ENCODE peak calls at places on chromosome 14, in seven cellular contexts. D is pancreas; E is effector memory CD4-positive, alpha-beta T cell; P is left lung; C is fibroblast of lung; O is heart right ventricle; G is heart left ventricle. F is an unnamed sample.

GRCh38 chr14:102768223-102769048 is 8.8 kb upstream of the TRAF3 start:
- DNase-seq in D (no peak), E (no peak), P (no peak), C (no peak), O (no peak), G (no peak), F (no peak)

GRCh38 chr14:50928002-50928635 is 16.2 kb downstream of the PYGL start:
- DNase-seq in D (no peak), E (no peak), P (no peak), C (peak), O (peak), G (peak), F (peak)

GRCh38 chr14:77498984-77499527 is 440 bp upstream of the ISM2 start:
- DNase-seq in D (no peak), E (no peak), P (peak), C (no peak), O (no peak), G (no peak), F (no peak)

GRCh38 chr14:97280526-97280925 is 483.3 kb downstream of the VRK1 start:
- DNase-seq in D (no peak), E (no peak), P (no peak), C (peak), O (no peak), G (no peak), F (no peak)

GRCh38 chr14:89399594-89400068 is 17.4 kb downstream of the FOXN3 start:
- DNase-seq in D (peak), E (no peak), P (no peak), C (peak), O (peak), G (no peak), F (no peak)

GRCh38 chr14:98077176-98077575 is 1194.8 kb downstream of the BCL11B start:
- DNase-seq in D (no peak), E (no peak), P (no peak), C (no peak), O (no peak), G (no peak), F (no peak)

GRCh38 chr14:94028450-94028826 is 2.3 kb downstream of the OTUB2 start:
- DNase-seq in D (no peak), E (no peak), P (no peak), C (peak), O (no peak), G (no peak), F (no peak)

GRCh38 chr14:50362791-50363733 is 33.6 kb downstream of the CDKL1 start:
- DNase-seq in D (no peak), E (no peak), P (no peak), C (no peak), O (no peak), G (no peak), F (no peak)

GRCh38 chr14:91146661-91147060 is 32.8 kb downstream of the DGLUCY start:
- DNase-seq in D (no peak), E (no peak), P (no peak), C (no peak), O (no peak), G (no peak), F (no peak)

GRCh38 chr14:91145396-91146160 is 31.7 kb downstream of the DGLUCY start:
- DNase-seq in D (no peak), E (no peak), P (no peak), C (no peak), O (no peak), G (no peak), F (no peak)

GRCh38 chr14:91142214-91142668 is 28.4 kb downstream of the DGLUCY start:
- DNase-seq in D (no peak), E (no peak), P (no peak), C (no peak), O (no peak), G (no peak), F (no peak)

GRCh38 chr14:91144425-91145145 is 30.7 kb downstream of the DGLUCY start:
- DNase-seq in D (no peak), E (no peak), P (no peak), C (peak), O (no peak), G (no peak), F (no peak)

GRCh38 chr14:91143862-91144261 is 30.0 kb downstream of the DGLUCY start:
- DNase-seq in D (peak), E (no peak), P (no peak), C (no peak), O (peak), G (no peak), F (no peak)
- H3K27ac ChIP-seq in D (peak), E (no peak), P (peak), C (no peak), O (peak), G (peak), F (no peak)

GRCh38 chr14:67526181-67526580 is 6.9 kb upstream of the PLEKHH1 start:
- DNase-seq in D (no peak), E (no peak), P (no peak), C (no peak), O (no peak), G (no peak), F (no peak)
- H3K27ac ChIP-seq in D (no peak), E (no peak), P (no peak), C (no peak), O (no peak), G (no peak), F (peak)

GRCh38 chr14:70259420-70259819 is 70.7 kb upstream of the SLC8A3 start:
- DNase-seq in D (no peak), E (no peak), P (no peak), C (no peak), O (no peak), G (no peak), F (no peak)

GRCh38 chr14:70257526-70257925 is 68.8 kb upstream of the SLC8A3 start:
- DNase-seq in D (peak), E (no peak), P (no peak), C (no peak), O (no peak), G (no peak), F (no peak)

DNA sequence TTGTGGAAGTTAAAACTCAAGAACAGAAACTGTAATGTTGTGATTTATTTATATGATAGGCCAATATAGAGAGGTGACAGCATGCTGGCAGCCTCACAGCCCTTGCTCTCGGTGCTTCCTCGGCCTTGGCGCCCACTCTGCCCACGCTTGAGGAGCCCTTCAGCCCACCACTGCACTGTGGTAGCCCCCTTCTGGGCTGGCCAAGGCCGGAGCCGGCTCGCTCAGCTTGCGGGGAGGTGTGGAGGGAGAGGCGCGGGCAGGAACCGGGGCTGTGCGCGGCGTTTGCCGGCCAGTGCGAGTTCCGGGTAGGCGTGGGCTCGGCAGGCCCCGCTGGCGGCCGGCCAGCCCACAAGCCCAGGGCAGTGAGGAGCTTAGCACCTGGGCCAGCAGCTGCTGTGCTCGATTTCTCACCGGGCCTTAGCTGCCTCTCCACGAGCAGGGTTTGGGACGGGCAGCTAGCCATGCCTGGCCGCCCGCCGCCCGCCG is 65.8 kb upstream of the SLC8A3 start:
- DNase-seq in D (peak), E (no peak), P (peak), C (peak), O (no peak), G (peak), F (no peak)
- H3K27ac ChIP-seq in D (peak), E (no peak), P (no peak), C (no peak), O (no peak), G (no peak), F (no peak)

GRCh38 chr14:95314609-95315008 is 5.1 kb downstream of the CLMN start:
- DNase-seq in D (no peak), E (no peak), P (no peak), C (peak), O (no peak), G (no peak), F (no peak)

GRCh38 chr14:95313246-95313645 is 6.5 kb downstream of the CLMN start:
- DNase-seq in D (no peak), E (no peak), P (no peak), C (no peak), O (no peak), G (no peak), F (no peak)

GRCh38 chr14:95315579-95315978 is 4.1 kb downstream of the CLMN start:
- DNase-seq in D (no peak), E (no peak), P (no peak), C (no peak), O (no peak), G (no peak), F (no peak)

GRCh38 chr14:95315156-95315555 is 4.6 kb downstream of the CLMN start:
- DNase-seq in D (no peak), E (no peak), P (no peak), C (no peak), O (no peak), G (no peak), F (no peak)

GRCh38 chr14:95313707-95314106 is 6.0 kb downstream of the CLMN start:
- DNase-seq in D (peak), E (no peak), P (peak), C (peak), O (peak), G (peak), F (peak)
- H3K27ac ChIP-seq in D (peak), E (no peak), P (peak), C (peak), O (no peak), G (peak), F (peak)

GRCh38 chr14:105198588-105198987 is 17.5 kb upstream of the NUDT14 start:
- DNase-seq in D (no peak), E (no peak), P (no peak), C (no peak), O (no peak), G (no peak), F (no peak)
- H3K27ac ChIP-seq in D (no peak), E (no peak), P (peak), C (no peak), O (peak), G (peak), F (no peak)